ENCODE peak calls at places on chromosomes 7 and 10, in ten cellular contexts. B, N, Y, D, H, G, E, O, P and X are unnamed samples.

GRCh38 chr7:132709971-132710567 is 133.8 kb upstream of the PLXNA4 start:
- DNase-seq in D (peak), H (peak), G (no peak), P (no peak), N (peak), E (peak), B (peak), Y (peak), O (no peak), X (no peak)

GRCh38 chr10:69952801-69953200 is 99.8 kb upstream of the MACROH2A2 start:
- DNase-seq in E (no peak), P (no peak), G (no peak), B (no peak), D (no peak), Y (no peak), O (no peak), N (no peak), H (no peak), X (peak)

GRCh38 chr7:100568936-100569844 is 4.5 kb downstream of the SAP25 start:
- DNase-seq in P (peak), Y (no peak), G (no peak), E (no peak), B (peak), N (peak), O (peak), H (peak), D (peak), X (no peak)

GRCh38 chr10:86300399-86300925 is 66.1 kb downstream of the GRID1 start:
- DNase-seq in D (no peak), B (no peak), G (no peak), Y (no peak), N (no peak), E (no peak), P (no peak), H (no peak), O (no peak), X (no peak)

GRCh38 chr7:69738396-69738889 is 140.2 kb downstream of the AUTS2 start:
- DNase-seq in H (peak), P (no peak), E (no peak), B (no peak), D (no peak), O (peak), G (no peak), Y (no peak), N (peak), X (no peak)

GRCh38 chr10:86824151-86824550 is 67.7 kb downstream of the BMPR1A start:
- DNase-seq in D (no peak), G (no peak), Y (peak), O (no peak), E (no peak), B (no peak), P (no peak), H (no peak), N (no peak), X (no peak)

GRCh38 chr10:6320320-6321010 is 117.7 kb downstream of the PFKFB3 start:
- DNase-seq in Y (no peak), B (no peak), G (no peak), D (no peak), H (no peak), P (no peak), E (no peak), O (peak), N (no peak), X (no peak)

GRCh38 chr7:33745934-33746333 is 159.4 kb upstream of the BMPER start:
- DNase-seq in P (no peak), B (no peak), E (no peak), G (no peak), D (no peak), O (no peak), Y (no peak), N (peak), H (no peak), X (no peak)

GRCh38 chr10:79434816-79435215 is 10.6 kb downstream of the ZCCHC24 start:
- DNase-seq in E (peak), Y (peak), O (no peak), G (no peak), B (no peak), P (peak), H (no peak), D (no peak), N (peak), X (no peak)

GRCh38 chr10:101292194-101293006 is 61.6 kb upstream of the BTRC start:
- DNase-seq in Y (no peak), G (no peak), O (no peak), B (no peak), N (no peak), H (peak), P (no peak), E (no peak), D (peak), X (no peak)

GRCh38 chr7:116393654-116394053 is 105.9 kb upstream of the CAV2 start:
- DNase-seq in G (no peak), E (peak), N (peak), D (peak), O (no peak), H (no peak), B (no peak), P (peak), Y (peak), X (no peak)

GRCh38 chr10:102410427-102411073 is 8.0 kb downstream of the PSD start:
- DNase-seq in E (no peak), B (no peak), H (peak), N (no peak), G (no peak), D (no peak), P (no peak), O (no peak), Y (no peak), X (no peak)

GRCh38 chr7:1674161-1675035 is 4.3 kb downstream of the ELFN1 start:
- DNase-seq in G (no peak), H (no peak), O (no peak), Y (no peak), D (no peak), B (no peak), P (no peak), E (no peak), N (no peak), X (no peak)

GRCh38 chr7:132636581-132636980 is 60.3 kb upstream of the PLXNA4 start:
- DNase-seq in H (no peak), B (no peak), P (no peak), N (no peak), O (no peak), E (no peak), Y (no peak), D (no peak), G (no peak), X (no peak)

GRCh38 chr10:1374901-1375804 is 319.0 kb downstream of the WDR37 start:
- DNase-seq in O (no peak), N (no peak), E (no peak), H (no peak), G (no peak), P (no peak), B (no peak), Y (no peak), D (no peak), X (no peak)

GRCh38 chr10:30857803-30858202 is 173.9 kb downstream of the ZNF438 start:
- DNase-seq in Y (no peak), G (peak), B (no peak), O (no peak), N (peak), E (no peak), D (peak), P (peak), H (no peak), X (peak)

GRCh38 chr10:30589441-30589840 is 40.1 kb downstream of the LYZL2 start:
- DNase-seq in Y (no peak), B (no peak), O (no peak), N (no peak), D (no peak), H (no peak), P (no peak), E (no peak), G (no peak), X (no peak)

GRCh38 chr7:144863320-144863647 is 27.4 kb upstream of the TPK1 start:
- DNase-seq in H (no peak), P (no peak), N (no peak), D (no peak), O (no peak), E (no peak), Y (no peak), G (no peak), B (no peak), X (no peak)

GRCh38 chr7:2564970-2565546 is 6.3 kb downstream of the IQCE start:
- DNase-seq in G (no peak), E (no peak), D (no peak), H (no peak), O (no peak), P (no peak), Y (no peak), N (no peak), B (no peak), X (no peak)

GRCh38 chr7:3597243-3597642 is 296.2 kb downstream of the SDK1 start:
- DNase-seq in E (no peak), P (no peak), Y (no peak), H (no peak), D (no peak), N (no peak), O (peak), G (no peak), B (no peak), X (no peak)

GRCh38 chr10:20265146-20265545 is 448.9 kb downstream of the PLXDC2 start:
- DNase-seq in N (peak), H (no peak), E (no peak), D (no peak), P (no peak), B (no peak), Y (no peak), G (no peak), O (no peak), X (no peak)
- H3K4me3 ChIP-seq in N (no peak), H (no peak), E (no peak), D (no peak), P (no peak), B (no peak), Y (no peak), G (no peak), O (no peak), X (no peak)

DNA sequence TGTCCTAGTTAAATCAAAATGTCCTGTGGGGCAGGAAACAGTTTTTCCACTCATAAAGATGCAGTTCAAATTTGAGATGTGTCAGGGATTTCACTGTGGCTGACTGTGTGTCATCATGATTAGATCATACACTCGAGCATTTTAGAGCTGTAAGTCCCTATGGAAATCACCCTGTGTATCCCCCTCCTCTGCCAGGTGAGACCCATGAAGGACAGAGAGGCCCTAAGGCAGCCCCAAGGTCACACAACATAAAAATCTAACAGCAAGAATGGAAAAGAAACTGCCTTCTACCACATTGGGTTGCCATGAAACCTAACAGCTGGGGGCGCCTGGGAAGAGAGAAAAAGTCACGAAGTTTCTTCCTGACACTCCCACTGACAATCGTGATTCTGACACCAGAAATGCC is 135.8 kb downstream of the KCNMA1 start:
- DNase-seq in E (no peak), N (peak), D (no peak), P (no peak), O (no peak), Y (peak), H (no peak), G (no peak), B (no peak), X (no peak)
- TF ChIP-seq CTCF in E (peak), N (no peak), D (no peak), P (no peak), O (peak), Y (no peak), H (no peak), G (no peak), B (no peak), X (peak)

DNA sequence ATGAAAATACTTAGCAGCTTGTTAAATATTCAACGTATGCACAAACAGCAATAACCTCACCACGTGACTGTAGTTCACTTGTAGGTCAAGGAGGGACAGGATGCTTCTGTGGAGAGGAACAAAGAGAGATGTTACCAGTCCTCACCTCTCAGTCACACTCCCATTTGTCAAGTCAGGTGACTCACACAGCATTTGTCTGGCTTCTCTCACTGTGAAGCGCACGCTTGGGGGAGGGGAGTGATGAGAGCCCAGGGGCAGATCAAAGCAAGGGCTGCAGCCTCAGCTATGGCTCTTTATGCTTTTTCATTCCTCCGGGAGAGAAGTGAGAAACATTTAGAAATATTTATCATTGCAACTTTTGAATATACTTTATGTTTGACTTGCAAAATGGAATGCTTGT is 2.9 kb upstream of the RBM20 start:
- DNase-seq in E (peak), H (peak), O (no peak), G (no peak), Y (peak), N (peak), D (peak), B (no peak), P (peak), X (no peak)
- H3K4me3 ChIP-seq in E (no peak), H (no peak), O (no peak), G (no peak), Y (no peak), N (no peak), D (no peak), B (no peak), P (no peak), X (no peak)

GRCh38 chr10:43105119-43105792 is 28.4 kb downstream of the RET start:
- DNase-seq in Y (peak), D (peak), H (peak), N (peak), B (peak), O (peak), P (peak), G (peak), E (peak), X (no peak)

GRCh38 chr10:43102063-43102828 is 25.4 kb downstream of the RET start:
- DNase-seq in P (no peak), N (no peak), G (no peak), H (no peak), O (no peak), B (no peak), E (no peak), D (no peak), Y (no peak), X (no peak)

GRCh38 chr10:43108951-43109350 is 29.3 kb upstream of the CSGALNACT2 start:
- DNase-seq in E (no peak), Y (no peak), H (no peak), O (no peak), G (no peak), P (no peak), D (no peak), B (no peak), N (no peak), X (no peak)

GRCh38 chr10:43106256-43107091 is 29.6 kb downstream of the RET start:
- DNase-seq in H (no peak), G (no peak), O (no peak), D (no peak), Y (no peak), P (no peak), N (no peak), B (no peak), E (no peak), X (no peak)

GRCh38 chr10:43105793-43106158 is 28.9 kb downstream of the RET start:
- DNase-seq in Y (no peak), O (no peak), H (no peak), E (no peak), G (no peak), P (no peak), N (no peak), B (no peak), D (no peak), X (no peak)
- TF ChIP-seq CTCF in Y (no peak), O (no peak), H (no peak), E (no peak), G (no peak), P (no peak), N (no peak), B (no peak), D (peak), X (no peak)

GRCh38 chr7:17144313-17144712 is 154.1 kb upstream of the AHR start:
- DNase-seq in N (peak), G (no peak), D (no peak), Y (peak), O (no peak), P (no peak), H (no peak), B (no peak), E (peak), X (no peak)
- H3K4me3 ChIP-seq in N (no peak), G (no peak), D (no peak), Y (no peak), O (no peak), P (no peak), H (no peak), B (no peak), E (no peak), X (no peak)

GRCh38 chr7:74092964-74093339 is 9.3 kb downstream of the LIMK1 start:
- DNase-seq in G (peak), H (peak), O (peak), D (peak), P (peak), Y (peak), E (no peak), N (peak), B (no peak), X (no peak)

GRCh38 chr7:74092321-74092963 is 8.8 kb downstream of the LIMK1 start:
- DNase-seq in B (no peak), D (peak), G (no peak), E (no peak), N (no peak), H (peak), O (peak), Y (no peak), P (peak), X (no peak)

GRCh38 chr7:74097937-74098614 is 14.5 kb downstream of the LIMK1 start:
- DNase-seq in B (peak), H (peak), D (no peak), G (no peak), O (no peak), Y (peak), P (peak), N (peak), E (peak), X (peak)

GRCh38 chr7:74093671-74094223 is 10.1 kb downstream of the LIMK1 start:
- DNase-seq in Y (no peak), N (no peak), E (no peak), D (no peak), P (peak), H (peak), O (no peak), G (no peak), B (no peak), X (no peak)

GRCh38 chr7:74094224-74095095 is 10.9 kb downstream of the LIMK1 start:
- DNase-seq in E (peak), B (peak), G (peak), D (peak), P (peak), H (peak), O (peak), Y (peak), N (peak), X (peak)
- TF ChIP-seq CTCF in E (no peak), B (no peak), G (no peak), D (no peak), P (no peak), H (no peak), O (no peak), Y (no peak), N (no peak), X (no peak)